ENCODE peak calls at places on chromosomes 4 and X, in six cellular contexts. J is aorta; C is left lung; Y is CD8-positive, alpha-beta memory T cell; Q is cardiac muscle cell; B is fibroblast of lung. N is an unnamed sample. For H3K4me1, the result is how much of the 10 kb centered on the place peaks cover.

GRCh38 chrX:10190367-10190766 is 33.6 kb downstream of the CLCN4 start:
- DNase-seq in C (no peak), Y (no peak), B (peak), Q (peak), J (no peak), N (no peak)

GRCh38 chr4:11418610-11419009 is 10.1 kb downstream of the HS3ST1 start:
- DNase-seq in J (no peak), Q (no peak), B (no peak), Y (no peak), C (no peak), N (no peak)

GRCh38 chr4:7148337-7148736 is 44.0 kb upstream of the SORCS2 start:
- DNase-seq in J (no peak), C (no peak), Q (no peak), B (no peak), Y (no peak), N (no peak)

GRCh38 chr4:37827802-37828321 is 1.4 kb downstream of the PGM2 start:
- DNase-seq in Q (no peak), Y (no peak), J (no peak), C (no peak), B (no peak), N (no peak)

GRCh38 chrX:21374163-21374993 is at the start of gene CNKSR2:
- DNase-seq in J (peak), B (peak), Y (peak), C (peak), Q (peak), N (peak)

GRCh38 chr4:6352031-6352763 is 82.5 kb downstream of the WFS1 start:
- DNase-seq in J (no peak), Y (no peak), Q (no peak), B (no peak), C (no peak), N (no peak)

GRCh38 chrX:46180258-46180687 is 364.9 kb downstream of the ZNF674 start:
- DNase-seq in Q (no peak), J (no peak), C (peak), B (peak), Y (no peak), N (no peak)

GRCh38 chr4:8179074-8179473 is 20.0 kb upstream of the SH3TC1 start:
- DNase-seq in Y (no peak), C (no peak), B (no peak), J (no peak), Q (no peak), N (no peak)

GRCh38 chr4:137540356-137540755 is 8.1 kb upstream of the PCDH18 start:
- DNase-seq in B (no peak), J (no peak), Q (no peak), Y (no peak), C (no peak), N (no peak)

GRCh38 chrX:2928127-2928582 is 984 bp downstream of the ARSD start:
- DNase-seq in Y (peak), B (peak), C (peak), Q (peak), J (peak), N (peak)

GRCh38 chrX:96372313-96373046 is 312.2 kb upstream of the DIAPH2 start:
- DNase-seq in C (no peak), B (peak), Q (peak), Y (no peak), J (no peak), N (no peak)

GRCh38 chr4:25377572-25377882 is 464 bp downstream of the ANAPC4 start:
- DNase-seq in J (no peak), Y (no peak), B (no peak), Q (no peak), C (no peak), N (no peak)

GRCh38 chrX:133639726-133640125 is 224.4 kb upstream of the GPC4 start:
- DNase-seq in J (no peak), Y (no peak), Q (peak), B (no peak), C (no peak), N (no peak)

GRCh38 chr4:41541697-41542096 is 3.7 kb downstream of the LIMCH1 start:
- DNase-seq in B (peak), C (no peak), Q (no peak), Y (no peak), J (peak), N (no peak)

GRCh38 chr4:175412744-175413143 is 399.3 kb downstream of the GPM6A start:
- DNase-seq in J (no peak), B (peak), Y (no peak), C (no peak), Q (no peak), N (no peak)

GRCh38 chrX:12921886-12922599 is 15.6 kb downstream of the TLR8 start:
- DNase-seq in Q (no peak), B (no peak), J (no peak), Y (no peak), C (no peak), N (no peak)

GRCh38 chr4:101304916-101305315 is 42.4 kb downstream of the PPP3CA start:
- DNase-seq in J (no peak), Q (no peak), Y (no peak), B (peak), C (no peak), N (no peak)

GRCh38 chr4:152415980-152416379 is 119.9 kb downstream of the FBXW7 start:
- DNase-seq in J (no peak), C (no peak), B (peak), Q (no peak), Y (no peak), N (no peak)

GRCh38 chr4:41304221-41304620 is 47.5 kb downstream of the UCHL1 start:
- DNase-seq in J (no peak), Y (no peak), B (no peak), C (peak), Q (no peak), N (no peak)

GRCh38 chr4:92050875-92051274 is 252.9 kb upstream of the GRID2 start:
- DNase-seq in C (peak), J (no peak), B (peak), Y (no peak), Q (no peak), N (no peak)

GRCh38 chr4:175540151-175540550 is 271.9 kb downstream of the GPM6A start:
- DNase-seq in Q (no peak), J (no peak), C (no peak), B (no peak), Y (no peak), N (no peak)

GRCh38 chrX:93673869-93674271 is at the start of gene FAM133A:
- DNase-seq in Y (no peak), J (no peak), B (peak), C (no peak), Q (peak), N (no peak)

GRCh38 chr4:139367421-139368090 is 65.3 kb upstream of the NDUFC1 start:
- DNase-seq in Y (no peak), C (no peak), Q (no peak), B (peak), J (no peak), N (no peak)

GRCh38 chr4:17197070-17197469 is 298.6 kb upstream of the LDB2 start:
- DNase-seq in B (no peak), Q (no peak), J (no peak), C (no peak), Y (no peak), N (no peak)

GRCh38 chr4:113293043-113293560 is 243.6 kb downstream of the ANK2 start:
- DNase-seq in Q (no peak), C (peak), B (peak), Y (no peak), J (peak), N (no peak)

GRCh38 chr4:118177121-118177520 is 142.8 kb downstream of the NDST3 start:
- DNase-seq in Y (no peak), B (peak), C (no peak), J (no peak), Q (no peak), N (no peak)

GRCh38 chr4:152156448-152156847 is 379.4 kb downstream of the FBXW7 start:
- DNase-seq in B (no peak), C (no peak), Y (no peak), Q (peak), J (no peak), N (peak)

GRCh38 chr4:38040619-38041018 is 80.4 kb downstream of the PTTG2 start:
- DNase-seq in B (no peak), J (no peak), C (no peak), Q (no peak), Y (no peak), N (no peak)

GRCh38 chr4:7043521-7044414 is 596 bp downstream of the TADA2B start:
- DNase-seq in C (peak), Y (peak), Q (peak), J (peak), B (peak), N (peak)

GRCh38 chrX:101708180-101708579 is 48.5 kb upstream of the ARMCX2 start:
- DNase-seq in Q (no peak), J (no peak), B (no peak), C (no peak), Y (no peak), N (no peak)

GRCh38 chrX:134761788-134762187 is 103.5 kb upstream of the PLAC1 start:
- DNase-seq in Y (no peak), J (no peak), B (no peak), C (no peak), Q (peak), N (no peak)

GRCh38 chr4:52098618-52099017 is 47.5 kb downstream of the SPATA18 start:
- DNase-seq in C (no peak), B (no peak), Q (peak), Y (no peak), J (no peak), N (no peak)

GRCh38 chr4:172393220-172393619 is 580.0 kb downstream of the GALNTL6 start:
- DNase-seq in C (no peak), B (no peak), Y (no peak), Q (no peak), J (no peak), N (no peak)

GRCh38 chrX:72297953-72298730 is 7.6 kb downstream of the CITED1 start:
- DNase-seq in Q (no peak), J (no peak), Y (no peak), B (peak), C (no peak), N (no peak)

GRCh38 chrX:103510031-103510430 is 9.3 kb downstream of the RAB40A start:
- DNase-seq in C (no peak), B (no peak), Q (no peak), Y (no peak), J (no peak), N (no peak)

GRCh38 chr4:109730294-109731051 is 603 bp upstream of the PLA2G12A start:
- DNase-seq in J (peak), B (peak), Q (peak), C (peak), Y (no peak), N (peak)

GRCh38 chr4:26058537-26058936 is 144.5 kb downstream of the SMIM20 start:
- DNase-seq in B (no peak), C (no peak), J (no peak), Q (no peak), Y (no peak), N (no peak)

GRCh38 chr4:177339794-177340374 is 30.2 kb downstream of the NEIL3 start:
- DNase-seq in C (no peak), Y (no peak), Q (peak), B (peak), J (no peak), N (no peak)

GRCh38 chr4:135775909-135776308 is 1574.3 kb upstream of the PABPC4L start:
- DNase-seq in J (no peak), B (no peak), C (no peak), Q (no peak), Y (no peak), N (no peak)

GRCh38 chrX:27796640-27797257 is 11.0 kb upstream of the MAGEB10 start:
- DNase-seq in B (no peak), C (no peak), Y (no peak), J (no peak), Q (no peak), N (no peak)

GRCh38 chr4:105950701-105951100 is 55.4 kb downstream of the NPNT start:
- DNase-seq in C (no peak), J (no peak), Y (no peak), B (no peak), Q (no peak), N (no peak)

GRCh38 chr4:105951198-105951597 is 55.9 kb downstream of the NPNT start:
- DNase-seq in Q (no peak), B (peak), J (no peak), Y (no peak), C (no peak), N (no peak)

GRCh38 chr4:105952596-105952995 is 57.3 kb downstream of the NPNT start:
- DNase-seq in J (no peak), Q (no peak), Y (no peak), B (no peak), C (no peak), N (no peak)

GRCh38 chr4:105957680-105958079 is 62.4 kb downstream of the NPNT start:
- DNase-seq in C (no peak), B (no peak), Q (no peak), J (no peak), Y (no peak), N (no peak)

DNA sequence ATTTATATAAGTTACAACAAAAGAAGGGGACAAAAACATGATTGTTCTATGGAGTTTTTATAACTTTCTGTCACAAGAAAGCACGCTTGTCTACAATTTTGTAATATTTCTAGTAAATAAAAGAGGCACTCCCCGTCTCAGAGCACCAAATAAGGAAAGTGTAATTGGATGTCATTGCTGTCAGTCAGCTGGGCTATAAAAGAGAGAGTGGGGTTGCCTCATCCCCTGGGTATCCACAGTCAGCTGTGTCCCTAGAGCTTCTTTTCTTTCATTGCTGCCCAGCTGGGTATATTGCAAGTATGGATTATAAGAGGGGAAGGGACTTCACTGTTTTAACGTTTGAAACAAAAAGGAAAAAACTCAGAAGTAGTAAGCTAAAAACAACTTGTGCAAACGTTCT is 61.3 kb downstream of the NPNT start:
- DNase-seq in B (no peak), C (no peak), Y (no peak), J (no peak), Q (no peak), N (no peak)
- H3K4me1 ChIP-seq in B (under half), C (under half), Y (under half), J (under half), Q (under half), N (under half)

DNA sequence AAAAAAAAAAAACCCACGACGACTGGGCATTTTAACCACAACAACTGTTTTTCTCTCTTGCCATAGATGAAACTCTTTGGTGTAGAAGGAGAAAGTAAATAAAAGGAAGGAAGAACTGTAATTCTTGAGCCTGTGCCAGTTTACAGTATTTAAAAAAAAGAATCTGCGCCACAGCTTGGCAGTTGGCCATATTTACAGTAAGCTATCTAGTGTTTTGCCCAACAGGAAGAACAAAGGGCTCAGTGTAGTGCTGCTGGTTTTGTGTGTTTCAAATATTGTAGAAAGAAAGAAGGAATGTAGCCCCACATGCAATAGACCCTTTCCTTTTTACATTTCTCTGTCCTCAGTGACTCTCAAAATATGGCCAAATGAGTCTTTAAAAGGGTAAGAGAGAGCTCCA is 66.1 kb downstream of the NR3C2 start:
- DNase-seq in Y (peak), Q (no peak), J (no peak), C (peak), B (peak), N (no peak)
- H3K4me3 ChIP-seq in Y (peak), Q (no peak), J (peak), C (no peak), B (peak), N (peak)

DNA sequence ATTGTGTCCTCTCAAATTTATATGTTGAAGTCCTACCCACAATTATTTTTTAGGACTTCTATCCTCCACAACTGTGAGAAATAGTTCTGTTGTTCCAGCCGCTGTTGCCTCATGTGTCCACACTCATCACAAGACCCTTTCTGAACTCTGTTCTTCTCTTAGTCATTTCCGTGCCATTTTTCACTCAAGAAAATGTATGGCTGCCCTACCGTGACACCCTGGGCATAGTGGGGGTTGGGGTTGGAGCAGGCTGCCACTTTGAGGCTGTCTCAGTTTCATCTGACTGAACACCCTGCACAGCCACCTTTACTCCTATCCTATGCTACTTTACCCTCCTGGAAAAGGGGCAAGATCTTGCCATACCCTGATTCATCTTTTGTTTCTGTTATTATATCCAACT is 319.1 kb downstream of the TENM3 start:
- DNase-seq in Y (no peak), J (no peak), B (no peak), Q (no peak), C (no peak), N (no peak)
- H3K4me1 ChIP-seq in Y (under half), J (under half), B (under half), Q (under half), C (under half), N (under half)

GRCh38 chr4:169791527-169792156 is 33.9 kb upstream of the HPF1 start:
- DNase-seq in Q (peak), Y (no peak), C (no peak), J (peak), B (peak), N (no peak)

GRCh38 chr4:169795585-169795984 is 37.8 kb upstream of the HPF1 start:
- DNase-seq in B (peak), J (no peak), Y (no peak), C (no peak), Q (peak), N (no peak)

GRCh38 chr4:169791064-169791463 is 33.3 kb upstream of the HPF1 start:
- DNase-seq in B (no peak), C (no peak), Q (no peak), Y (no peak), J (no peak), N (no peak)
- H3K4me3 ChIP-seq in B (no peak), C (no peak), Q (peak), Y (no peak), J (no peak), N (peak)

GRCh38 chr4:2859514-2859913 is 15.9 kb downstream of the ADD1 start:
- DNase-seq in B (no peak), Y (no peak), Q (no peak), J (no peak), C (no peak), N (no peak)
- H3K4me1 ChIP-seq in B (under half), Y (half or more), Q (half or more), J (under half), C (under half), N (half or more)

DNA sequence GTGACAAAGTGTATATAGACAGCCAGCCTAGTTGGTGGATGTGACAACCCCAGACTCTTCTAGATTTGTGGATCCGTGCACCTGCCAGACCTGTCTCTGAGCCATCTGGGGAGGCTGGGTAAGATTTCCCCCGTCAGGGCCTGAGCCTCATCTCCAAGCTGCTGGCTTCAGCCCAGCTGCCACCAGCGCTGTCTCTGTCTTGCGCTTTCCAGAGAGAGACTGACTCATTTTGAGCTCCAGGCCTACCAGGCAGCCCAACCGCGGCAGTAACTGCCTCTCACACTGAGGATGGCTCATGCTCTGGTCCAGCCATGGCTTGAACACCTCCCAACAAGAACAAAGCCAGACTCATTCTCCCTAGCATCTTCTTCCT is 26.4 kb downstream of the NOP14 start:
- DNase-seq in J (peak), C (peak), Y (peak), Q (no peak), B (peak), N (peak)
- H3K4me3 ChIP-seq in J (no peak), C (no peak), Y (no peak), Q (no peak), B (no peak), N (no peak)

GRCh38 chr4:40223343-40223742 is 26.5 kb downstream of the RHOH start:
- DNase-seq in Q (no peak), B (no peak), J (no peak), C (no peak), Y (no peak), N (no peak)
- H3K4me1 ChIP-seq in Q (under half), B (under half), J (under half), C (under half), Y (half or more), N (under half)

N was measured in left ventricle myocardium inferior.